ENCODE peak calls at places on chromosomes 1 and 21, in four cellular contexts. Q, V, Y and X are unnamed samples.

GRCh38 chr1:66445492-66446181 is 88.3 kb upstream of the SGIP1 start:
- DNase-seq in Q (peak; percentile 21), V (no peak), Y (peak; percentile 8), X (peak; percentile 30)

GRCh38 chr1:55337801-55338447 is 122.8 kb upstream of the USP24 start:
- DNase-seq in Q (peak; percentile 47), V (peak; percentile 79), Y (peak; percentile 37), X (no peak)

GRCh38 chr1:155973723-155974122 is 4.6 kb downstream of the ARHGEF2 start:
- DNase-seq in Q (no peak), V (no peak), Y (no peak), X (no peak)

GRCh38 chr1:194975913-194976312 is 1632.3 kb downstream of the KCNT2 start:
- DNase-seq in Q (no peak), V (peak; percentile 40), Y (no peak), X (no peak)

GRCh38 chr1:232705815-232706575 is 76.1 kb upstream of the SIPA1L2 start:
- DNase-seq in Q (no peak), V (no peak), Y (no peak), X (no peak)

GRCh38 chr1:33346921-33347649 is 26.2 kb upstream of the A3GALT2 start:
- DNase-seq in Q (no peak), V (peak; percentile 93), Y (peak; percentile 57), X (peak; percentile 50)

GRCh38 chr1:57966751-57967406 is 543.0 kb upstream of the DAB1 start:
- DNase-seq in Q (no peak), V (no peak), Y (peak; percentile 49), X (peak; percentile 24)

GRCh38 chr1:108678696-108679095 is 13.4 kb upstream of the PRPF38B start:
- DNase-seq in Q (no peak), V (no peak), Y (no peak), X (no peak)

GRCh38 chr21:38256599-38257302 is at the start of gene KCNJ15:
- DNase-seq in Q (no peak), V (no peak), Y (no peak), X (no peak)

GRCh38 chr21:26769613-26770188 is 75.5 kb downstream of the ADAMTS1 start:
- DNase-seq in Q (no peak), V (no peak), Y (peak; percentile 6), X (no peak)

GRCh38 chr1:42146916-42147320 is 6.3 kb upstream of the GUCA2B start:
- DNase-seq in Q (peak; percentile 72), V (peak; percentile 24), Y (peak; percentile 79), X (peak; percentile 68)

GRCh38 chr1:19484338-19484792 is 974 bp downstream of the CAPZB start:
- DNase-seq in Q (no peak), V (no peak), Y (peak; percentile 23), X (peak; percentile 17)

GRCh38 chr1:201267481-201268229 is 15.7 kb upstream of the PKP1 start:
- DNase-seq in Q (no peak), V (peak; percentile 68), Y (no peak), X (no peak)

GRCh38 chr1:15523104-15523921 is 702 bp downstream of the CASP9 start:
- DNase-seq in Q (no peak), V (peak; percentile 14), Y (no peak), X (no peak)

GRCh38 chr1:38334930-38335592 is 288.5 kb upstream of the POU3F1 start:
- DNase-seq in Q (no peak), V (no peak), Y (no peak), X (no peak)

GRCh38 chr1:173445164-173445563 is 32.0 kb upstream of the PRDX6 start:
- DNase-seq in Q (no peak), V (no peak), Y (no peak), X (no peak)

GRCh38 chr1:179353546-179353945 is 12.2 kb upstream of the AXDND1 start:
- DNase-seq in Q (no peak), V (no peak), Y (no peak), X (no peak)

GRCh38 chr1:183911285-183911684 is 106.4 kb downstream of the RGL1 start:
- DNase-seq in Q (peak; percentile 59), V (no peak), Y (no peak), X (no peak)

GRCh38 chr1:184479435-184480202 is 92.8 kb downstream of the C1orf21 start:
- DNase-seq in Q (no peak), V (no peak), Y (no peak), X (no peak)

GRCh38 chr1:26700711-26701110 is 4.9 kb downstream of the ARID1A start:
- DNase-seq in Q (no peak), V (no peak), Y (no peak), X (no peak)

GRCh38 chr1:49331066-49331852 is 554.6 kb upstream of the BEND5 start:
- DNase-seq in Q (no peak), V (no peak), Y (no peak), X (no peak)

GRCh38 chr21:41943468-41944250 is 10.2 kb downstream of the C2CD2 start:
- DNase-seq in Q (no peak), V (no peak), Y (no peak), X (no peak)

GRCh38 chr1:164689672-164690655 is 131.0 kb downstream of the PBX1 start:
- DNase-seq in Q (no peak), V (no peak), Y (no peak), X (no peak)

GRCh38 chr1:235998812-235999211 is 66.1 kb downstream of the NID1 start:
- DNase-seq in Q (no peak), V (no peak), Y (no peak), X (no peak)

GRCh38 chr1:150807674-150808073 is 386 bp downstream of the CTSK start:
- DNase-seq in Q (no peak), V (no peak), Y (no peak), X (no peak)

GRCh38 chr1:181324797-181325616 is 158.3 kb upstream of the CACNA1E start:
- DNase-seq in Q (no peak), V (no peak), Y (no peak), X (no peak)

GRCh38 chr1:89089962-89090361 is 25.0 kb upstream of the GBP1 start:
- DNase-seq in Q (no peak), V (no peak), Y (no peak), X (no peak)

GRCh38 chr21:16084776-16085364 is 355.1 kb downstream of the USP25 start:
- DNase-seq in Q (no peak), V (peak; percentile 82), Y (no peak), X (no peak)

GRCh38 chr1:235207202-235207565 is 46.1 kb upstream of the RBM34 start:
- DNase-seq in Q (no peak), V (no peak), Y (no peak), X (peak; percentile 85)

GRCh38 chr1:43038232-43038929 is 79.7 kb upstream of the SLC2A1 start:
- DNase-seq in Q (no peak), V (no peak), Y (no peak), X (no peak)

GRCh38 chr21:34722684-34723300 is 54.0 kb downstream of the CLIC6 start:
- DNase-seq in Q (peak; percentile 64), V (no peak), Y (peak; percentile 34), X (peak; percentile 36)

GRCh38 chr1:36366091-36366661 is 19.5 kb downstream of the STK40 start:
- DNase-seq in Q (no peak), V (no peak), Y (no peak), X (peak; percentile 85)

GRCh38 chr1:225319951-225320350 is 107.9 kb downstream of the LBR start:
- DNase-seq in Q (no peak), V (no peak), Y (no peak), X (no peak)

GRCh38 chr1:85449356-85449755 is 15.6 kb downstream of the DDAH1 start:
- DNase-seq in Q (no peak), V (no peak), Y (no peak), X (no peak)

GRCh38 chr1:94004924-94005323 is 95.7 kb upstream of the GCLM start:
- DNase-seq in Q (no peak), V (no peak), Y (no peak), X (no peak)

GRCh38 chr1:208077232-208077751 is 166.4 kb upstream of the CD34 start:
- DNase-seq in Q (no peak), V (no peak), Y (no peak), X (no peak)